ENCODE peak calls at places on chromosomes 12 and 14, in six cellular contexts. One of them, this sample, is unnamed.
A peak's percentile ranks its signal among the peaks of the same experiment; 100 is the strongest.

GRCh38 chr12:88142610-88142991 is 494 bp downstream of the TMTC3 start:
- DNase-seq in astrocyte of the spinal cord: no peak
- DNase-seq in body of pancreas: peak; percentile 34
- DNase-seq in mesothelial cell of epicardium: peak; percentile 40
- DNase-seq in AG10803: no peak
- DNase-seq in fibroblast of the aortic adventitia: no peak
- DNase-seq in this sample: no peak

GRCh38 chr12:49951411-49952105 is 1.0 kb downstream of the AQP2 start:
- DNase-seq in astrocyte of the spinal cord: no peak
- DNase-seq in body of pancreas: no peak
- DNase-seq in mesothelial cell of epicardium: no peak
- DNase-seq in AG10803: no peak
- DNase-seq in fibroblast of the aortic adventitia: no peak
- DNase-seq in this sample: no peak

GRCh38 chr12:28645891-28646290 is 455.6 kb downstream of the CCDC91 start:
- DNase-seq in astrocyte of the spinal cord: no peak
- DNase-seq in body of pancreas: no peak
- DNase-seq in mesothelial cell of epicardium: no peak
- DNase-seq in AG10803: no peak
- DNase-seq in fibroblast of the aortic adventitia: no peak
- DNase-seq in this sample: no peak

GRCh38 chr14:35416108-35416750 is 11.7 kb upstream of the NFKBIA start:
- DNase-seq in astrocyte of the spinal cord: no peak
- DNase-seq in body of pancreas: no peak
- DNase-seq in mesothelial cell of epicardium: no peak
- DNase-seq in AG10803: no peak
- DNase-seq in fibroblast of the aortic adventitia: no peak
- DNase-seq in this sample: no peak

GRCh38 chr12:93524386-93525133 is 47.9 kb upstream of the SOCS2 start:
- DNase-seq in astrocyte of the spinal cord: no peak
- DNase-seq in body of pancreas: no peak
- DNase-seq in mesothelial cell of epicardium: no peak
- DNase-seq in AG10803: no peak
- DNase-seq in fibroblast of the aortic adventitia: no peak
- DNase-seq in this sample: no peak

GRCh38 chr12:18864900-18865561 is 127.1 kb downstream of the CAPZA3 start:
- DNase-seq in astrocyte of the spinal cord: peak; percentile 67
- DNase-seq in body of pancreas: no peak
- DNase-seq in mesothelial cell of epicardium: no peak
- DNase-seq in AG10803: peak; percentile 81
- DNase-seq in fibroblast of the aortic adventitia: peak; percentile 70
- DNase-seq in this sample: peak; percentile 40

GRCh38 chr14:89466460-89466859 is 49.4 kb upstream of the FOXN3 start:
- DNase-seq in astrocyte of the spinal cord: no peak
- DNase-seq in body of pancreas: no peak
- DNase-seq in mesothelial cell of epicardium: no peak
- DNase-seq in AG10803: no peak
- DNase-seq in fibroblast of the aortic adventitia: no peak
- DNase-seq in this sample: no peak

GRCh38 chr12:66596189-66596588 is 82.7 kb downstream of the GRIP1 start:
- DNase-seq in astrocyte of the spinal cord: peak; percentile 67
- DNase-seq in body of pancreas: no peak
- DNase-seq in mesothelial cell of epicardium: no peak
- DNase-seq in AG10803: peak; percentile 2
- DNase-seq in fibroblast of the aortic adventitia: peak; percentile 19
- DNase-seq in this sample: no peak

GRCh38 chr12:29516431-29516875 is 19.0 kb upstream of the OVCH1 start:
- DNase-seq in astrocyte of the spinal cord: peak; percentile 23
- DNase-seq in body of pancreas: no peak
- DNase-seq in mesothelial cell of epicardium: no peak
- DNase-seq in AG10803: peak; percentile 5
- DNase-seq in fibroblast of the aortic adventitia: peak; percentile 64
- DNase-seq in this sample: peak; percentile 10

GRCh38 chr12:57232156-57232756 is 2.7 kb downstream of the SHMT2 start:
- DNase-seq in astrocyte of the spinal cord: no peak
- DNase-seq in body of pancreas: no peak
- DNase-seq in mesothelial cell of epicardium: no peak
- DNase-seq in AG10803: no peak
- DNase-seq in fibroblast of the aortic adventitia: no peak
- DNase-seq in this sample: no peak

GRCh38 chr14:24677956-24678355 is 44.0 kb upstream of the GZMB start:
- DNase-seq in astrocyte of the spinal cord: no peak
- DNase-seq in body of pancreas: no peak
- DNase-seq in mesothelial cell of epicardium: no peak
- DNase-seq in AG10803: no peak
- DNase-seq in fibroblast of the aortic adventitia: no peak
- DNase-seq in this sample: no peak

GRCh38 chr14:91119556-91120311 is 5.9 kb downstream of the DGLUCY start:
- DNase-seq in astrocyte of the spinal cord: peak; percentile 33
- DNase-seq in body of pancreas: no peak
- DNase-seq in mesothelial cell of epicardium: no peak
- DNase-seq in AG10803: peak; percentile 74
- DNase-seq in fibroblast of the aortic adventitia: peak; percentile 91
- DNase-seq in this sample: peak; percentile 38

GRCh38 chr12:104520242-104520900 is 63.6 kb downstream of the CHST11 start:
- DNase-seq in astrocyte of the spinal cord: no peak
- DNase-seq in body of pancreas: no peak
- DNase-seq in mesothelial cell of epicardium: no peak
- DNase-seq in AG10803: no peak
- DNase-seq in fibroblast of the aortic adventitia: no peak
- DNase-seq in this sample: no peak

GRCh38 chr12:6936642-6937480 is 6.8 kb upstream of the RNU7-1 start:
- DNase-seq in astrocyte of the spinal cord: no peak
- DNase-seq in body of pancreas: no peak
- DNase-seq in mesothelial cell of epicardium: no peak
- DNase-seq in AG10803: no peak
- DNase-seq in fibroblast of the aortic adventitia: no peak
- DNase-seq in this sample: no peak

GRCh38 chr14:90903101-90903500 is 86.9 kb upstream of the TTC7B start:
- DNase-seq in astrocyte of the spinal cord: peak; percentile 57
- DNase-seq in body of pancreas: peak; percentile 49
- DNase-seq in mesothelial cell of epicardium: no peak
- DNase-seq in AG10803: peak; percentile 55
- DNase-seq in fibroblast of the aortic adventitia: peak; percentile 79
- DNase-seq in this sample: peak; percentile 55

GRCh38 chr12:52350786-52351185 is 16.5 kb downstream of the KRT85 start:
- DNase-seq in astrocyte of the spinal cord: no peak
- DNase-seq in body of pancreas: no peak
- DNase-seq in mesothelial cell of epicardium: peak; percentile 25
- DNase-seq in AG10803: no peak
- DNase-seq in fibroblast of the aortic adventitia: no peak
- DNase-seq in this sample: no peak

GRCh38 chr14:82067221-82067620 is 533.6 kb upstream of the SEL1L start:
- DNase-seq in astrocyte of the spinal cord: no peak
- DNase-seq in body of pancreas: no peak
- DNase-seq in mesothelial cell of epicardium: no peak
- DNase-seq in AG10803: no peak
- DNase-seq in fibroblast of the aortic adventitia: no peak
- DNase-seq in this sample: no peak

GRCh38 chr14:96978525-96979272 is 181.5 kb downstream of the VRK1 start:
- DNase-seq in astrocyte of the spinal cord: no peak
- DNase-seq in body of pancreas: no peak
- DNase-seq in mesothelial cell of epicardium: no peak
- DNase-seq in AG10803: no peak
- DNase-seq in fibroblast of the aortic adventitia: no peak
- DNase-seq in this sample: no peak

GRCh38 chr14:55752580-55753365 is 172.8 kb downstream of the KTN1 start:
- DNase-seq in astrocyte of the spinal cord: peak; percentile 61
- DNase-seq in body of pancreas: peak; percentile 59
- DNase-seq in mesothelial cell of epicardium: peak; percentile 44
- DNase-seq in AG10803: peak; percentile 26
- DNase-seq in fibroblast of the aortic adventitia: peak; percentile 70
- DNase-seq in this sample: peak; percentile 47

GRCh38 chr12:51009038-51009437 is 17.1 kb downstream of the SLC11A2 start:
- DNase-seq in astrocyte of the spinal cord: peak; percentile 23
- DNase-seq in body of pancreas: no peak
- DNase-seq in mesothelial cell of epicardium: no peak
- DNase-seq in AG10803: no peak
- DNase-seq in fibroblast of the aortic adventitia: no peak
- DNase-seq in this sample: no peak

DNA sequence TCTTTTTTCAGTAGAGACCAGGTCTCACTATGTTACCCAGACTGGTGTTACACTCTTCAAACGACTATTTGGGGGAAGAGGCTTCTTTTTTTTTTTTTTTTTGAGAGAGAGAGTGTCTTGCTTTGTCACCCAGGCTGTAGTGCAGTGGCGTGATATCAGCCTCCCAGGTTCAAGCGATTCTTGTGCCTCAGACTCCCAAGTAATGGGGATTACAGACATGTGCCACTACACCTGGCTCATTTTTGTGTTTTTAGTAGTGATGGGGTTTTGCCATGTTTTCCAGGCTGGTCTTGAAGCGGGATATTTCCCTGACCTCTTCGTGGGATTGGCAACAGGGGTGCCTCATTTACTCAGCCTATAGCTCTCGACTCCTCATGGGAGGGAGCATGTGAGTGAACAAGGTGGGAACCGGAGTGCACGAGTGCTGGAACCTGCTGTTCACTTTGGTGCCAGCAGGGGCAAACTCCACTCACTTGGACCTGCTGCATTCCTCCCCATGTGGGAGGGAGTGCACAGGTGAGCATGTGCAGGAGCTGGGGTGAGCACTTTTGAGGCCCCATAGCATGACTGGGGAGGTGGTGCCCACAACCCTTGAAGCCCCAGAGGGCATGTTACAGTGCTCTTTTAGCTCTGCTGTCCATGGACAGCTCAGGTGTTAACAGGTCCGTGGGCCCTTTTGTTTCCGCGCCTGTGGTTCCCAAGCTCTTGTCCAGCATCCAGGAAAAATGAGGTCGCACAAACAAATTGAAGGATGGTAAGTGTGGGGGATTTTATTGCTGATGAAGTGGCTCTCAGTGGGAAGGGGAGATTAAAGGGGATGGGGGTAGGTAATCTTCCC is 79.1 kb upstream of the HECTD1 start:
- DNase-seq in astrocyte of the spinal cord: no peak
- DNase-seq in body of pancreas: peak; percentile 25
- DNase-seq in mesothelial cell of epicardium: no peak
- DNase-seq in AG10803: no peak
- DNase-seq in fibroblast of the aortic adventitia: no peak
- DNase-seq in this sample: no peak
- TF ChIP-seq CTCF in astrocyte of the spinal cord: peak; percentile 30
- TF ChIP-seq CTCF in body of pancreas: peak; percentile 38
- TF ChIP-seq CTCF in mesothelial cell of epicardium: peak; percentile 62
- TF ChIP-seq CTCF in AG10803: peak; percentile 27
- TF ChIP-seq CTCF in fibroblast of the aortic adventitia: peak; percentile 42
- TF ChIP-seq CTCF in this sample: peak; percentile 66

DNA sequence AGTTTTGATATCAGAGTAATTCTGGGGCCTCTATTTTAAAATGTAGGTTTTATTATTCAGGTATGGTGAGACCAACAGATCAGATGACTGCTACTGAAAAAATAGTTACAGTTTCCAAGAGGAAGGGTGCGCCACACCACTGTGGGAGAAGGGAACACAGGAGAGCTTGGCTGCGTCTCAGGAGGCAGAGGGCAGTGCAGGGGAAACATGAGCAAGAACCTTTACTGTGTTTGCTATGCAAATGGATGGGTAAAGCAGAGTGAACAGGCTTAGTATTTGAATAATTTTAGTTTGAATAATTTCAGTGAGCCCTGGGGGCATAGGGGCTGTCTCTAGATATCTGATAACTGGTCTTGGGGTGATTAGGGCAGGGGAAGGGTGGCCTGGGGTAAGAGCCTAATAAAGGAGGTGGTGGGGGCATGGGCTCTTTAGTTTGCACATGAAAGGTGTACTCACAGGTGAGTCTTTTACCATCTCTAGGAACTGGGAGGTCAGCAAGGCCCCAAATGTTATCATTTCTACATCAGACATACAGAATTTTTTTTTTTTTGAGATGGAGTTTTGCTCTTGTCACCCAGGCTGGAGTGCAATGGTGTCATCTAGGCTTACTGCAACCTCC is 196.8 kb upstream of the NEDD1 start:
- DNase-seq in astrocyte of the spinal cord: no peak
- DNase-seq in body of pancreas: no peak
- DNase-seq in mesothelial cell of epicardium: no peak
- DNase-seq in AG10803: no peak
- DNase-seq in fibroblast of the aortic adventitia: no peak
- DNase-seq in this sample: no peak
- TF ChIP-seq CTCF in astrocyte of the spinal cord: no peak
- TF ChIP-seq CTCF in body of pancreas: no peak
- TF ChIP-seq CTCF in mesothelial cell of epicardium: no peak
- TF ChIP-seq CTCF in AG10803: no peak
- TF ChIP-seq CTCF in fibroblast of the aortic adventitia: no peak
- TF ChIP-seq CTCF in this sample: peak; percentile 11

GRCh38 chr12:113131556-113131955 is 4.0 kb downstream of the RASAL1 start:
- DNase-seq in astrocyte of the spinal cord: no peak
- DNase-seq in body of pancreas: no peak
- DNase-seq in mesothelial cell of epicardium: no peak
- DNase-seq in AG10803: no peak
- DNase-seq in fibroblast of the aortic adventitia: no peak
- DNase-seq in this sample: no peak

GRCh38 chr12:113128802-113129663 is 6.5 kb downstream of the RASAL1 start:
- DNase-seq in astrocyte of the spinal cord: no peak
- DNase-seq in body of pancreas: no peak
- DNase-seq in mesothelial cell of epicardium: no peak
- DNase-seq in AG10803: no peak
- DNase-seq in fibroblast of the aortic adventitia: no peak
- DNase-seq in this sample: no peak

GRCh38 chr12:113129664-113130456 is 5.7 kb downstream of the RASAL1 start:
- DNase-seq in astrocyte of the spinal cord: no peak
- DNase-seq in body of pancreas: no peak
- DNase-seq in mesothelial cell of epicardium: no peak
- DNase-seq in AG10803: no peak
- DNase-seq in fibroblast of the aortic adventitia: no peak
- DNase-seq in this sample: no peak

GRCh38 chr12:113133036-113133435 is 2.5 kb downstream of the RASAL1 start:
- DNase-seq in astrocyte of the spinal cord: no peak
- DNase-seq in body of pancreas: no peak
- DNase-seq in mesothelial cell of epicardium: no peak
- DNase-seq in AG10803: no peak
- DNase-seq in fibroblast of the aortic adventitia: no peak
- DNase-seq in this sample: no peak

DNA sequence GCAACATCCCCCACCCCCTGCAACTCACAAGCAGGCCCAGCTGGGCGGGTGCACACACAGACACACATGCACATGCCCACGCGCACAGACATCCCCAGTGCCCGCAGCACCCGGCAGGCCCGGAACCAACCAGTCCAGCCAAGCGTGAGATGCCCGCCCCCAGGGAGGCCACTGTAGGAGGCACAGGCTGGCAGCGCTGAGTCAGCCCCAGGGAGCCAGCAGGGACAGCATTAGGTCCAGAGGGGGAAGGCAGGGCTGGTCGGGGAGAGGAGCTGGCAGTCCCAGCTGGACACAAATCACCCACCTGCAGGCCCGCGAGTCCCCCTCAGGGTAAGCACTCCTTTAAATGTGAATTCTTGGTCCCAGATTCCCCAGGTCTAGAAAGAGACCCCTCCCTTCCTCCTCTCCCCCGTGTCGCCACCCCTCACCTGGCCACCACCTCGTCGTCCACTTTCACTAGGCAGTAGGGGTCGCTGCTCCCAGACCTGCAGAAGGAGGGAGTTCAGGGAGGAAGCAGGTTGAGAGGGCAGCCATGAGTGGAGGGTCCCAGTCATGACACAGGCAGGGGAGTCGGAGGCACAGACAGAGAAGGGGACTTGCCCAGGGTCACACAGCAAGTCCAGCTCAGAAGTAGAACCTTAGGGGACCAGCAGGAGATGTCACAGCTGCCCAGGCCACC is 5.0 kb downstream of the RASAL1 start:
- DNase-seq in astrocyte of the spinal cord: no peak
- DNase-seq in body of pancreas: no peak
- DNase-seq in mesothelial cell of epicardium: no peak
- DNase-seq in AG10803: no peak
- DNase-seq in fibroblast of the aortic adventitia: no peak
- DNase-seq in this sample: no peak
- TF ChIP-seq CTCF in astrocyte of the spinal cord: peak; percentile 13
- TF ChIP-seq CTCF in body of pancreas: no peak
- TF ChIP-seq CTCF in mesothelial cell of epicardium: no peak
- TF ChIP-seq CTCF in AG10803: no peak
- TF ChIP-seq CTCF in fibroblast of the aortic adventitia: no peak
- TF ChIP-seq CTCF in this sample: peak; percentile 50

GRCh38 chr12:56224102-56224701 is at the start of gene NABP2:
- DNase-seq in astrocyte of the spinal cord: peak; percentile 99
- DNase-seq in body of pancreas: peak; percentile 98
- DNase-seq in mesothelial cell of epicardium: peak; percentile 97
- DNase-seq in AG10803: peak; percentile 97
- DNase-seq in fibroblast of the aortic adventitia: peak; percentile 99
- DNase-seq in this sample: peak; percentile 98
- TF ChIP-seq CTCF in astrocyte of the spinal cord: peak; percentile 69
- TF ChIP-seq CTCF in body of pancreas: peak; percentile 96
- TF ChIP-seq CTCF in mesothelial cell of epicardium: peak; percentile 72
- TF ChIP-seq CTCF in AG10803: peak; percentile 71
- TF ChIP-seq CTCF in fibroblast of the aortic adventitia: peak; percentile 78
- TF ChIP-seq CTCF in this sample: peak; percentile 80